ENCODE peak calls at places on chromosomes 7 and 10, in five cellular contexts. Z, A, C, G and L are unnamed samples.

GRCh38 chr10:5356479-5356763 is 8.3 kb upstream of the UCN3 start:
- DNase-seq in G (no peak), Z (no peak), C (no peak), A (no peak), L (no peak)

GRCh38 chr7:47506716-47507354 is 75.1 kb downstream of the TNS3 start:
- DNase-seq in G (no peak), C (no peak), A (no peak), Z (no peak), L (no peak)

GRCh38 chr7:82859106-82859850 is 303.4 kb downstream of the PCLO start:
- DNase-seq in A (no peak), C (no peak), G (no peak), Z (no peak), L (no peak)

GRCh38 chr7:104096683-104097082 is 107.2 kb upstream of the RELN start:
- DNase-seq in C (peak), G (no peak), Z (no peak), A (no peak), L (no peak)

GRCh38 chr7:40199076-40199802 is 64.4 kb downstream of the SUGCT start:
- DNase-seq in A (no peak), C (peak), G (no peak), Z (peak), L (no peak)

GRCh38 chr10:21961847-21962246 is 41.7 kb downstream of the DNAJC1 start:
- DNase-seq in Z (no peak), A (no peak), C (no peak), G (no peak), L (no peak)

GRCh38 chr10:119177708-119178370 is 773 bp downstream of the PRDX3 start:
- DNase-seq in Z (no peak), A (no peak), C (no peak), G (no peak), L (no peak)

GRCh38 chr7:94393251-94393758 is 1.4 kb upstream of the COL1A2 start:
- DNase-seq in A (no peak), G (no peak), C (no peak), Z (no peak), L (no peak)

GRCh38 chr7:8177109-8177933 is 84.6 kb downstream of the ICA1 start:
- DNase-seq in G (peak), Z (no peak), C (no peak), A (no peak), L (peak)

GRCh38 chr7:75900617-75901315 is 14.2 kb upstream of the POR start:
- DNase-seq in Z (no peak), C (no peak), G (no peak), A (no peak), L (no peak)

GRCh38 chr10:5464521-5464920 is 34.8 kb downstream of the CALML5 start:
- DNase-seq in A (no peak), G (no peak), C (no peak), Z (no peak), L (no peak)

GRCh38 chr10:24929056-24929544 is 23.3 kb downstream of the PRTFDC1 start:
- DNase-seq in A (peak), Z (no peak), C (no peak), G (no peak), L (no peak)

GRCh38 chr7:134364619-134365037 is 47.9 kb upstream of the SLC35B4 start:
- DNase-seq in A (no peak), C (peak), G (no peak), Z (no peak), L (no peak)

GRCh38 chr7:66930341-66930740 is 9.3 kb downstream of the TMEM248 start:
- DNase-seq in C (peak), Z (no peak), G (no peak), A (no peak), L (no peak)

GRCh38 chr7:132109768-132110167 is 466.5 kb downstream of the PLXNA4 start:
- DNase-seq in A (no peak), G (no peak), C (no peak), Z (no peak), L (no peak)

GRCh38 chr10:130809761-130810515 is 501.6 kb downstream of the TCERG1L start:
- DNase-seq in Z (no peak), A (no peak), C (no peak), G (no peak), L (no peak)

GRCh38 chr7:1225462-1226154 is 7.1 kb upstream of the UNCX start:
- DNase-seq in A (no peak), C (no peak), Z (no peak), G (peak), L (peak)

GRCh38 chr10:102394079-102394800 is 1.3 kb upstream of the NFKB2 start:
- DNase-seq in G (peak), C (peak), Z (peak), A (peak), L (peak)

GRCh38 chr10:113426181-113426837 is 126.5 kb upstream of the HABP2 start:
- DNase-seq in G (no peak), C (no peak), Z (no peak), A (no peak), L (no peak)